ENCODE peak calls at places on chromosomes 3 and 15, in ten cellular contexts. One of them, this sample, is unnamed.

GRCh38 chr3:45544719-45545296 is 49.7 kb upstream of the LIMD1 start:
- DNase-seq in fibroblast of the aortic adventitia: no peak
- DNase-seq in DND-41: no peak
- DNase-seq in prostate gland: no peak
- DNase-seq in HL-60: no peak
- DNase-seq in uterus: no peak
- DNase-seq in choroid plexus epithelial cell: no peak
- DNase-seq in HepG2: no peak
- DNase-seq in foreskin fibroblast: no peak
- DNase-seq in AG04450: no peak
- DNase-seq in this sample: no peak

GRCh38 chr3:111577798-111578685 is 17.1 kb downstream of the ZBED2 start:
- DNase-seq in fibroblast of the aortic adventitia: peak; percentile 90
- DNase-seq in DND-41: no peak
- DNase-seq in prostate gland: no peak
- DNase-seq in HL-60: peak; percentile 3
- DNase-seq in uterus: no peak
- DNase-seq in choroid plexus epithelial cell: peak; percentile 90
- DNase-seq in HepG2: peak; percentile 16
- DNase-seq in foreskin fibroblast: peak; percentile 61
- DNase-seq in AG04450: peak; percentile 70
- DNase-seq in this sample: peak; percentile 67

GRCh38 chr3:134373278-134373941 is 837 bp downstream of the AMOTL2 start:
- DNase-seq in fibroblast of the aortic adventitia: peak; percentile 96
- DNase-seq in DND-41: no peak
- DNase-seq in prostate gland: peak; percentile 85
- DNase-seq in HL-60: no peak
- DNase-seq in uterus: peak; percentile 95
- DNase-seq in choroid plexus epithelial cell: peak; percentile 94
- DNase-seq in HepG2: peak; percentile 86
- DNase-seq in foreskin fibroblast: peak; percentile 91
- DNase-seq in AG04450: peak; percentile 83
- DNase-seq in this sample: peak; percentile 94

GRCh38 chr3:174548841-174549623 is 310.1 kb upstream of the NAALADL2 start:
- DNase-seq in fibroblast of the aortic adventitia: no peak
- DNase-seq in DND-41: no peak
- DNase-seq in prostate gland: no peak
- DNase-seq in HL-60: no peak
- DNase-seq in uterus: no peak
- DNase-seq in choroid plexus epithelial cell: no peak
- DNase-seq in HepG2: no peak
- DNase-seq in foreskin fibroblast: no peak
- DNase-seq in AG04450: no peak
- DNase-seq in this sample: no peak

GRCh38 chr3:111324142-111324541 is 217.9 kb upstream of the CD96 start:
- DNase-seq in fibroblast of the aortic adventitia: no peak
- DNase-seq in DND-41: no peak
- DNase-seq in prostate gland: no peak
- DNase-seq in HL-60: no peak
- DNase-seq in uterus: no peak
- DNase-seq in choroid plexus epithelial cell: no peak
- DNase-seq in HepG2: no peak
- DNase-seq in foreskin fibroblast: no peak
- DNase-seq in AG04450: no peak
- DNase-seq in this sample: no peak

GRCh38 chr3:142987080-142987700 is 14.2 kb upstream of the U2SURP start:
- DNase-seq in fibroblast of the aortic adventitia: peak; percentile 70
- DNase-seq in DND-41: no peak
- DNase-seq in prostate gland: no peak
- DNase-seq in HL-60: no peak
- DNase-seq in uterus: no peak
- DNase-seq in choroid plexus epithelial cell: peak; percentile 75
- DNase-seq in HepG2: peak; percentile 18
- DNase-seq in foreskin fibroblast: no peak
- DNase-seq in AG04450: no peak
- DNase-seq in this sample: peak; percentile 65

GRCh38 chr15:39407116-39407515 is 173.8 kb upstream of the THBS1 start:
- DNase-seq in fibroblast of the aortic adventitia: peak; percentile 69
- DNase-seq in DND-41: no peak
- DNase-seq in prostate gland: no peak
- DNase-seq in HL-60: no peak
- DNase-seq in uterus: no peak
- DNase-seq in choroid plexus epithelial cell: no peak
- DNase-seq in HepG2: no peak
- DNase-seq in foreskin fibroblast: peak; percentile 78
- DNase-seq in AG04450: peak; percentile 10
- DNase-seq in this sample: no peak

GRCh38 chr15:20356444-20357138 is 185.0 kb downstream of the GOLGA6L6 start:
- DNase-seq in fibroblast of the aortic adventitia: peak; percentile 42
- DNase-seq in DND-41: peak; percentile 81
- DNase-seq in prostate gland: peak; percentile 13
- DNase-seq in HL-60: no peak
- DNase-seq in uterus: peak; percentile 15
- DNase-seq in choroid plexus epithelial cell: peak; percentile 16
- DNase-seq in HepG2: peak; percentile 45
- DNase-seq in foreskin fibroblast: no peak
- DNase-seq in AG04450: no peak
- DNase-seq in this sample: no peak

GRCh38 chr15:58146734-58147133 is 8.6 kb downstream of the AQP9 start:
- DNase-seq in fibroblast of the aortic adventitia: peak; percentile 22
- DNase-seq in DND-41: no peak
- DNase-seq in prostate gland: no peak
- DNase-seq in HL-60: peak; percentile 90
- DNase-seq in uterus: no peak
- DNase-seq in choroid plexus epithelial cell: no peak
- DNase-seq in HepG2: no peak
- DNase-seq in foreskin fibroblast: peak; percentile 57
- DNase-seq in AG04450: no peak
- DNase-seq in this sample: peak; percentile 57

GRCh38 chr3:151895881-151896661 is 22.6 kb downstream of the SUCNR1 start:
- DNase-seq in fibroblast of the aortic adventitia: no peak
- DNase-seq in DND-41: no peak
- DNase-seq in prostate gland: no peak
- DNase-seq in HL-60: no peak
- DNase-seq in uterus: no peak
- DNase-seq in choroid plexus epithelial cell: no peak
- DNase-seq in HepG2: no peak
- DNase-seq in foreskin fibroblast: no peak
- DNase-seq in AG04450: no peak
- DNase-seq in this sample: peak; percentile 42

GRCh38 chr3:44280631-44281030 is 38.9 kb downstream of the TOPAZ1 start:
- DNase-seq in fibroblast of the aortic adventitia: no peak
- DNase-seq in DND-41: no peak
- DNase-seq in prostate gland: no peak
- DNase-seq in HL-60: no peak
- DNase-seq in uterus: no peak
- DNase-seq in choroid plexus epithelial cell: no peak
- DNase-seq in HepG2: no peak
- DNase-seq in foreskin fibroblast: no peak
- DNase-seq in AG04450: no peak
- DNase-seq in this sample: no peak

GRCh38 chr3:63043631-63044030 is 168.4 kb upstream of the CADPS start:
- DNase-seq in fibroblast of the aortic adventitia: no peak
- DNase-seq in DND-41: no peak
- DNase-seq in prostate gland: no peak
- DNase-seq in HL-60: no peak
- DNase-seq in uterus: no peak
- DNase-seq in choroid plexus epithelial cell: no peak
- DNase-seq in HepG2: no peak
- DNase-seq in foreskin fibroblast: no peak
- DNase-seq in AG04450: no peak
- DNase-seq in this sample: peak; percentile 72

GRCh38 chr3:77795013-77795412 is 755.1 kb downstream of the ROBO2 start:
- DNase-seq in fibroblast of the aortic adventitia: no peak
- DNase-seq in DND-41: no peak
- DNase-seq in prostate gland: no peak
- DNase-seq in HL-60: no peak
- DNase-seq in uterus: no peak
- DNase-seq in choroid plexus epithelial cell: no peak
- DNase-seq in HepG2: no peak
- DNase-seq in foreskin fibroblast: no peak
- DNase-seq in AG04450: no peak
- DNase-seq in this sample: no peak

GRCh38 chr3:72888546-72889309 is 882 bp downstream of the GXYLT2 start:
- DNase-seq in fibroblast of the aortic adventitia: peak; percentile 56
- DNase-seq in DND-41: peak; percentile 72
- DNase-seq in prostate gland: peak; percentile 12
- DNase-seq in HL-60: no peak
- DNase-seq in uterus: peak; percentile 48
- DNase-seq in choroid plexus epithelial cell: peak; percentile 46
- DNase-seq in HepG2: peak; percentile 51
- DNase-seq in foreskin fibroblast: no peak
- DNase-seq in AG04450: no peak
- DNase-seq in this sample: peak; percentile 51

GRCh38 chr15:23566070-23567050 is 886 bp downstream of the MKRN3 start:
- DNase-seq in fibroblast of the aortic adventitia: no peak
- DNase-seq in DND-41: peak; percentile 96
- DNase-seq in prostate gland: no peak
- DNase-seq in HL-60: peak; percentile 50
- DNase-seq in uterus: peak; percentile 13
- DNase-seq in choroid plexus epithelial cell: no peak
- DNase-seq in HepG2: peak; percentile 60
- DNase-seq in foreskin fibroblast: no peak
- DNase-seq in AG04450: no peak
- DNase-seq in this sample: peak; percentile 60
- H3K4me3 ChIP-seq in fibroblast of the aortic adventitia: peak overlapping the region; percentile 47
- H3K4me3 ChIP-seq in DND-41: peak overlapping the region; percentile 88
- H3K4me3 ChIP-seq in prostate gland: no peak overlapping the region
- H3K4me3 ChIP-seq in HL-60: peak overlapping the region; percentile 90
- H3K4me3 ChIP-seq in uterus: no peak overlapping the region
- H3K4me3 ChIP-seq in choroid plexus epithelial cell: peak overlapping the region; percentile 42
- H3K4me3 ChIP-seq in HepG2: peak overlapping the region; percentile 60
- H3K4me3 ChIP-seq in foreskin fibroblast: peak overlapping the region; percentile 79
- H3K4me3 ChIP-seq in AG04450: peak overlapping the region; percentile 69
- H3K4me3 ChIP-seq in this sample: peak overlapping the region; percentile 34

GRCh38 chr3:12810963-12811362 is 14.5 kb downstream of the CAND2 start:
- DNase-seq in fibroblast of the aortic adventitia: no peak
- DNase-seq in DND-41: no peak
- DNase-seq in prostate gland: no peak
- DNase-seq in HL-60: no peak
- DNase-seq in uterus: no peak
- DNase-seq in choroid plexus epithelial cell: no peak
- DNase-seq in HepG2: no peak
- DNase-seq in foreskin fibroblast: no peak
- DNase-seq in AG04450: no peak
- DNase-seq in this sample: no peak
- H3K4me3 ChIP-seq in fibroblast of the aortic adventitia: no peak overlapping the region
- H3K4me3 ChIP-seq in DND-41: no peak overlapping the region
- H3K4me3 ChIP-seq in prostate gland: no peak overlapping the region
- H3K4me3 ChIP-seq in HL-60: no peak overlapping the region
- H3K4me3 ChIP-seq in uterus: no peak overlapping the region
- H3K4me3 ChIP-seq in choroid plexus epithelial cell: no peak overlapping the region
- H3K4me3 ChIP-seq in HepG2: no peak overlapping the region
- H3K4me3 ChIP-seq in foreskin fibroblast: no peak overlapping the region
- H3K4me3 ChIP-seq in AG04450: no peak overlapping the region
- H3K4me3 ChIP-seq in this sample: no peak overlapping the region

GRCh38 chr3:5093786-5094185 is 28.3 kb upstream of the ARL8B start:
- DNase-seq in fibroblast of the aortic adventitia: no peak
- DNase-seq in DND-41: no peak
- DNase-seq in prostate gland: no peak
- DNase-seq in HL-60: no peak
- DNase-seq in uterus: no peak
- DNase-seq in choroid plexus epithelial cell: peak; percentile 49
- DNase-seq in HepG2: no peak
- DNase-seq in foreskin fibroblast: no peak
- DNase-seq in AG04450: no peak
- DNase-seq in this sample: no peak

GRCh38 chr3:5095879-5096278 is 26.2 kb upstream of the ARL8B start:
- DNase-seq in fibroblast of the aortic adventitia: peak; percentile 2
- DNase-seq in DND-41: no peak
- DNase-seq in prostate gland: no peak
- DNase-seq in HL-60: no peak
- DNase-seq in uterus: peak; percentile 25
- DNase-seq in choroid plexus epithelial cell: peak; percentile 92
- DNase-seq in HepG2: no peak
- DNase-seq in foreskin fibroblast: no peak
- DNase-seq in AG04450: no peak
- DNase-seq in this sample: peak; percentile 29

GRCh38 chr3:5092018-5092417 is 30.1 kb upstream of the ARL8B start:
- DNase-seq in fibroblast of the aortic adventitia: no peak
- DNase-seq in DND-41: no peak
- DNase-seq in prostate gland: no peak
- DNase-seq in HL-60: peak; percentile 24
- DNase-seq in uterus: no peak
- DNase-seq in choroid plexus epithelial cell: no peak
- DNase-seq in HepG2: peak; percentile 35
- DNase-seq in foreskin fibroblast: no peak
- DNase-seq in AG04450: no peak
- DNase-seq in this sample: no peak

GRCh38 chr3:5098346-5098745 is 23.7 kb upstream of the ARL8B start:
- DNase-seq in fibroblast of the aortic adventitia: no peak
- DNase-seq in DND-41: no peak
- DNase-seq in prostate gland: no peak
- DNase-seq in HL-60: no peak
- DNase-seq in uterus: no peak
- DNase-seq in choroid plexus epithelial cell: no peak
- DNase-seq in HepG2: no peak
- DNase-seq in foreskin fibroblast: no peak
- DNase-seq in AG04450: no peak
- DNase-seq in this sample: no peak

DNA sequence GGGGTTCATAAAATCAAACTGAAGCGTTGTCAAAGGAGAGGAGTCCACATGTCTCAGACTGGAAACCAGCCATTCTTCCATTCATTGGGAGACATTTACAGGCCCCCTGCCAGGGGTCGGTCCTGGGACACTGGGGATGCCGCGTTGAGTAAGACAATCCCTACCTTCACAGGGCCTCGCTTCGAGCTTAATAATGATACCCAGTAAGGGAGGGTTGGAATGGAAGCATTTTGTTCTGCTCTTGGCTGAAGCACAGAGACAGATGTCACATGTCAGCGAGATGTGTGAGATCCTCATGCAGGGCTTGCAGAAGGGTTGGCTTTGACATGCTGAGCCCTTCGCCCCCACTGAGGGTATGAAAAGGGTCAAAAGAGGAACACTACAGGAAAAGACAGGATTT is 25.7 kb upstream of the ARL8B start:
- DNase-seq in fibroblast of the aortic adventitia: no peak
- DNase-seq in DND-41: no peak
- DNase-seq in prostate gland: no peak
- DNase-seq in HL-60: no peak
- DNase-seq in uterus: no peak
- DNase-seq in choroid plexus epithelial cell: peak; percentile 55
- DNase-seq in HepG2: no peak
- DNase-seq in foreskin fibroblast: no peak
- DNase-seq in AG04450: no peak
- DNase-seq in this sample: peak; percentile 3
- H3K4me3 ChIP-seq in fibroblast of the aortic adventitia: no peak overlapping the region
- H3K4me3 ChIP-seq in DND-41: no peak overlapping the region
- H3K4me3 ChIP-seq in prostate gland: no peak overlapping the region
- H3K4me3 ChIP-seq in HL-60: no peak overlapping the region
- H3K4me3 ChIP-seq in uterus: peak overlapping the region; percentile 28
- H3K4me3 ChIP-seq in choroid plexus epithelial cell: no peak overlapping the region
- H3K4me3 ChIP-seq in HepG2: no peak overlapping the region
- H3K4me3 ChIP-seq in foreskin fibroblast: no peak overlapping the region
- H3K4me3 ChIP-seq in AG04450: no peak overlapping the region
- H3K4me3 ChIP-seq in this sample: no peak overlapping the region

DNA sequence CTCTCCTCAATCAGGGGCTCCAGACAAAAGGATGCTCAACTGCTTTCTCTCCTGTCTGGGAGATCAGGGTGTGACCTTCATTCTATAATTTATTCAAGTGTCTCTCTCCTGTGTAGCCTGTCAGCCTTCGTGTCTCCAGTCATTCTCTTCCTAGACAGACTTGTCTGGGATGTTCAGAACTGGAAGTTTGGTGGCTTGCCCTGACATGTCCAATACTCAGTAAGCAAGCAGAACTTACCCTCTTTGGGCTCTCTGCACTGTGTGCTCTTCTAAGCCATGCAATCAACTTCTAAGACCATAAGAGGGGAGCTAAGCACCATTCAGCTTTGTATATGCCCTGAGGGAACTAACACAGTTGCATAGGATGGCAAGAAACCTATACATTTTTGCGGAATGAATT is 14.1 kb downstream of the ACKR2 start:
- DNase-seq in fibroblast of the aortic adventitia: peak; percentile 19
- DNase-seq in DND-41: no peak
- DNase-seq in prostate gland: peak; percentile 67
- DNase-seq in HL-60: no peak
- DNase-seq in uterus: no peak
- DNase-seq in choroid plexus epithelial cell: no peak
- DNase-seq in HepG2: no peak
- DNase-seq in foreskin fibroblast: no peak
- DNase-seq in AG04450: no peak
- DNase-seq in this sample: peak; percentile 33
- H3K4me3 ChIP-seq in fibroblast of the aortic adventitia: no peak overlapping the region
- H3K4me3 ChIP-seq in DND-41: no peak overlapping the region
- H3K4me3 ChIP-seq in prostate gland: no peak overlapping the region
- H3K4me3 ChIP-seq in HL-60: no peak overlapping the region
- H3K4me3 ChIP-seq in uterus: no peak overlapping the region
- H3K4me3 ChIP-seq in choroid plexus epithelial cell: no peak overlapping the region
- H3K4me3 ChIP-seq in HepG2: peak overlapping the region; percentile 8
- H3K4me3 ChIP-seq in foreskin fibroblast: no peak overlapping the region
- H3K4me3 ChIP-seq in AG04450: no peak overlapping the region
- H3K4me3 ChIP-seq in this sample: no peak overlapping the region

This sample was measured in fibroblast of lung.